ENCODE peak calls at places on chromosomes 7 and 10, in eight cellular contexts. E is hippocampal formation; U is HTR-8/SVneo; M is activated CD4-positive, alpha-beta T cell treated with anti-CD3 and anti-CD28 coated beads, Interleukin-2, amount 50 U/mL, for 4 hours; F is globus pallidus; Z is activated CD8-positive, alpha-beta memory T cell treated with anti-CD3 and anti-CD28 coated beads for 24 hours; R is GM19239; T is left kidney. X is an unnamed sample.

GRCh38 chr7:12403287-12404181 is at the start of gene VWDE:
- DNase-seq in Z (peak; percentile 67), E (no peak), T (peak; percentile 86), M (peak; percentile 64), R (no peak), U (peak; percentile 75), F (no peak), X (peak; percentile 77)

GRCh38 chr7:71131256-71131752 is 640 bp upstream of the GALNT17 start:
- DNase-seq in E (peak; percentile 31), M (no peak), Z (no peak), U (no peak), F (no peak), T (peak; percentile 95), R (no peak), X (peak; percentile 90)

GRCh38 chr10:113854019-113854756 is at the start of the genes DCLRE1A and NHLRC2:
- DNase-seq in E (peak; percentile 74), U (peak; percentile 29), T (peak; percentile 94), Z (peak; percentile 88), M (peak; percentile 50), F (peak; percentile 85), R (no peak), X (peak; percentile 97)

GRCh38 chr10:104349623-104350142 is 4.0 kb upstream of the CFAP58 start:
- DNase-seq in E (no peak), Z (no peak), R (no peak), T (peak; percentile 12), U (no peak), M (no peak), F (no peak), X (peak; percentile 57)

GRCh38 chr7:130996841-130997231 is 262.8 kb upstream of the KLF14 start:
- DNase-seq in T (peak; percentile 85), E (no peak), F (no peak), R (no peak), M (peak; percentile 46), Z (peak; percentile 71), U (no peak), X (no peak)

GRCh38 chr10:59922907-59923306 is 16.6 kb upstream of the CCDC6 start:
- DNase-seq in U (no peak), E (no peak), F (no peak), T (no peak), M (no peak), Z (no peak), R (no peak), X (no peak)

GRCh38 chr10:23980054-23980453 is 228.9 kb upstream of the KIAA1217 start:
- DNase-seq in Z (no peak), T (peak; percentile 95), E (no peak), U (no peak), R (no peak), F (no peak), M (no peak), X (peak; percentile 40)

GRCh38 chr10:87092356-87092860 is 2.2 kb downstream of the GLUD1 start:
- DNase-seq in T (peak; percentile 54), U (no peak), Z (no peak), F (peak; percentile 43), M (no peak), E (no peak), R (no peak), X (peak; percentile 8)

GRCh38 chr10:131203456-131204357 is 107.8 kb downstream of the TCERG1L start:
- DNase-seq in R (no peak), M (no peak), U (no peak), E (no peak), Z (peak; percentile 40), F (no peak), T (no peak), X (no peak)

GRCh38 chr7:12607134-12607533 is 36.6 kb downstream of the SCIN start:
- DNase-seq in Z (no peak), M (no peak), E (no peak), U (no peak), R (no peak), T (no peak), F (no peak), X (no peak)

GRCh38 chr10:33055636-33056035 is 97.6 kb upstream of the ITGB1 start:
- DNase-seq in E (no peak), Z (no peak), F (no peak), M (no peak), U (no peak), T (no peak), R (no peak), X (no peak)

GRCh38 chr10:88999629-89000028 is 9.0 kb downstream of the FAS start:
- DNase-seq in F (no peak), T (no peak), R (no peak), E (no peak), U (no peak), M (no peak), Z (no peak), X (no peak)

GRCh38 chr7:1293950-1294728 is 61.5 kb downstream of the UNCX start:
- DNase-seq in R (no peak), Z (no peak), E (no peak), T (peak; percentile 60), M (no peak), F (no peak), U (no peak), X (no peak)

GRCh38 chr7:108097703-108098102 is 32.5 kb downstream of the LAMB4 start:
- DNase-seq in R (no peak), M (no peak), U (peak; percentile 23), F (no peak), E (no peak), T (peak; percentile 26), Z (no peak), X (no peak)

GRCh38 chr7:44712012-44712411 is 36.6 kb upstream of the ZMIZ2 start:
- DNase-seq in E (no peak), Z (no peak), F (no peak), M (no peak), U (no peak), T (no peak), R (no peak), X (no peak)

GRCh38 chr7:156034397-156034796 is 222.1 kb upstream of the SHH start:
- DNase-seq in Z (no peak), M (no peak), U (no peak), E (no peak), F (no peak), T (no peak), R (no peak), X (no peak)

GRCh38 chr10:50393784-50394183 is 142.5 kb upstream of the ASAH2 start:
- DNase-seq in T (no peak), U (no peak), F (no peak), E (no peak), R (no peak), M (no peak), Z (no peak), X (no peak)

GRCh38 chr7:7799138-7799537 is 80.7 kb upstream of the RPA3 start:
- DNase-seq in Z (no peak), M (no peak), E (no peak), R (no peak), T (no peak), F (no peak), U (no peak), X (no peak)

GRCh38 chr7:29609162-29610030 is 45.8 kb downstream of the PRR15 start:
- DNase-seq in U (peak; percentile 10), F (peak; percentile 6), T (peak; percentile 53), R (no peak), Z (no peak), M (no peak), E (no peak), X (no peak)

GRCh38 chr10:114495303-114495702 is 91.0 kb upstream of the AFAP1L2 start:
- DNase-seq in Z (no peak), U (no peak), T (no peak), M (no peak), E (no peak), F (no peak), R (no peak), X (no peak)

GRCh38 chr7:3028071-3028766 is 15.4 kb downstream of the CARD11 start:
- DNase-seq in E (no peak), T (peak; percentile 27), R (no peak), F (peak; percentile 50), Z (peak; percentile 80), M (peak; percentile 48), U (peak; percentile 72), X (no peak)

GRCh38 chr10:34906021-34906965 is 91.2 kb upstream of the PARD3 start:
- DNase-seq in F (no peak), M (no peak), R (no peak), E (no peak), Z (no peak), T (peak; percentile 97), U (no peak), X (peak; percentile 79)

GRCh38 chr10:101140084-101140949 is 9.2 kb downstream of the TLX1 start:
- DNase-seq in E (no peak), R (no peak), F (no peak), U (no peak), Z (no peak), T (no peak), M (no peak), X (peak; percentile 87)

GRCh38 chr7:24912874-24913514 is 67.0 kb downstream of the OSBPL3 start:
- DNase-seq in M (no peak), R (no peak), U (no peak), Z (no peak), E (no peak), F (no peak), T (no peak), X (no peak)

GRCh38 chr7:15709978-15710377 is 23.5 kb upstream of the MEOX2 start:
- DNase-seq in R (no peak), F (no peak), U (no peak), T (no peak), M (no peak), E (no peak), Z (no peak), X (no peak)

GRCh38 chr10:71436268-71436922 is 39.7 kb downstream of the CDH23 start:
- DNase-seq in F (no peak), E (no peak), M (no peak), U (no peak), T (no peak), Z (no peak), R (no peak), X (no peak)

GRCh38 chr7:74290590-74290950 is 1.4 kb downstream of the CLIP2 start:
- DNase-seq in U (no peak), Z (no peak), R (no peak), M (no peak), F (peak; percentile 54), E (no peak), T (no peak), X (no peak)

GRCh38 chr10:3203972-3204371 is 31.4 kb upstream of the PITRM1 start:
- DNase-seq in F (no peak), U (no peak), Z (no peak), M (no peak), E (no peak), R (no peak), T (no peak), X (no peak)

GRCh38 chr10:33950216-33950615 is 615.7 kb upstream of the NRP1 start:
- DNase-seq in R (no peak), E (no peak), F (no peak), Z (no peak), M (no peak), T (peak; percentile 73), U (no peak), X (no peak)

GRCh38 chr10:34507217-34507616 is 307.9 kb downstream of the PARD3 start:
- DNase-seq in T (peak; percentile 21), R (no peak), U (no peak), Z (no peak), F (no peak), M (no peak), E (no peak), X (peak; percentile 42)

GRCh38 chr7:70498633-70499032 is 633.3 kb upstream of the GALNT17 start:
- DNase-seq in F (no peak), U (no peak), T (no peak), R (no peak), E (peak; percentile 24), M (no peak), Z (no peak), X (no peak)

GRCh38 chr7:87475359-87476178 is at the start of gene ABCB4:
- DNase-seq in Z (no peak), E (no peak), F (no peak), T (peak; percentile 59), M (no peak), R (peak; percentile 15), U (no peak), X (peak; percentile 78)